ENCODE peak calls at places on chromosomes 16 and 17, in four cellular contexts. C is aorta, Q is esophagus squamous epithelium, S is PC-9. M is an unnamed sample.

GRCh38 chr17:45050680-45051059 is 762 bp downstream of the DCAKD start:
- DNase-seq in C (no peak), Q (no peak), S (no peak), M (no peak)

GRCh38 chr16:51839697-51840462 is 688.8 kb upstream of the SALL1 start:
- DNase-seq in C (no peak), Q (no peak), S (peak; percentile 35), M (no peak)

GRCh38 chr17:66673668-66674276 is 161.1 kb upstream of the CACNG5 start:
- DNase-seq in C (no peak), Q (no peak), S (peak; percentile 87), M (no peak)

GRCh38 chr16:57612494-57612893 is 15.9 kb upstream of the ADGRG1 start:
- DNase-seq in C (no peak), Q (no peak), S (no peak), M (no peak)

GRCh38 chr16:11063432-11064201 is 119.3 kb downstream of the CLEC16A start:
- DNase-seq in C (no peak), Q (no peak), S (no peak), M (no peak)

GRCh38 chr16:46748775-46749705 is 896 bp upstream of the MYLK3 start:
- DNase-seq in C (no peak), Q (no peak), S (no peak), M (peak; percentile 75)

GRCh38 chr17:652310-652709 is 62.3 kb downstream of the VPS53 start:
- DNase-seq in C (peak; percentile 84), Q (no peak), S (no peak), M (peak; percentile 90)

GRCh38 chr16:47947741-47948140 is 208.1 kb downstream of the ABCC12 start:
- DNase-seq in C (no peak), Q (no peak), S (no peak), M (no peak)

GRCh38 chr17:18965530-18966236 is 13.7 kb downstream of the SLC5A10 start:
- DNase-seq in C (no peak), Q (no peak), S (no peak), M (no peak)

GRCh38 chr17:27241346-27241946 is 52.5 kb upstream of the WSB1 start:
- DNase-seq in C (no peak), Q (no peak), S (peak; percentile 99), M (no peak)

GRCh38 chr16:15650698-15651161 is 685 bp downstream of the NDE1 start:
- DNase-seq in C (no peak), Q (no peak), S (no peak), M (peak; percentile 62)

GRCh38 chr16:31455601-31456314 is 3.5 kb upstream of the ARMC5 start:
- DNase-seq in C (no peak), Q (no peak), S (no peak), M (peak; percentile 48)

GRCh38 chr16:89707695-89708094 is 6.2 kb upstream of the SPATA2L start:
- DNase-seq in C (no peak), Q (no peak), S (no peak), M (no peak)

GRCh38 chr16:72794319-72794718 is 253.6 kb downstream of the ZFHX3 start:
- DNase-seq in C (no peak), Q (no peak), S (no peak), M (peak; percentile 63)

GRCh38 chr17:82483204-82483660 is 24.7 kb downstream of the NARF start:
- DNase-seq in C (no peak), Q (no peak), S (no peak), M (no peak)

GRCh38 chr17:48613862-48614694 is 1.0 kb downstream of the HOXB8 start:
- DNase-seq in C (no peak), Q (no peak), S (no peak), M (no peak)

GRCh38 chr16:67280090-67281015 is 1.0 kb downstream of the PLEKHG4 start:
- DNase-seq in C (no peak), Q (no peak), S (no peak), M (no peak)
- H3K4me3 ChIP-seq in C (no peak overlapping the region), Q (no peak overlapping the region), S (peak overlapping the region; percentile 75), M (no peak overlapping the region)

GRCh38 chr16:1639840-1640239 is 27.7 kb downstream of the CRAMP1 start:
- DNase-seq in C (no peak), Q (no peak), S (no peak), M (no peak)

GRCh38 chr16:1640261-1640956 is 28.2 kb downstream of the CRAMP1 start:
- DNase-seq in C (no peak), Q (no peak), S (no peak), M (no peak)

GRCh38 chr16:1642753-1643152 is 30.6 kb downstream of the CRAMP1 start:
- DNase-seq in C (no peak), Q (no peak), S (no peak), M (no peak)

GRCh38 chr16:1642148-1642547 is 30.0 kb downstream of the CRAMP1 start:
- DNase-seq in C (no peak), Q (no peak), S (no peak), M (peak; percentile 93)

GRCh38 chr16:1641261-1641660 is 29.1 kb downstream of the CRAMP1 start:
- DNase-seq in C (no peak), Q (no peak), S (no peak), M (no peak)
- H3K4me1 ChIP-seq in C (no peaks in the 10 kb centered on the region), Q (no peaks in the 10 kb centered on the region), S (peaks cover 12% of the 10 kb centered on the region), M (peaks cover 34% of the 10 kb centered on the region)

GRCh38 chr16:24854607-24855171 is 8.9 kb downstream of the SLC5A11 start:
- DNase-seq in C (no peak), Q (no peak), S (no peak), M (no peak)

GRCh38 chr16:24855678-24856077 is 9.9 kb downstream of the SLC5A11 start:
- DNase-seq in C (no peak), Q (no peak), S (no peak), M (no peak)

GRCh38 chr16:24852281-24852721 is 6.5 kb downstream of the SLC5A11 start:
- DNase-seq in C (no peak), Q (no peak), S (no peak), M (no peak)

GRCh38 chr16:24853169-24853824 is 7.5 kb downstream of the SLC5A11 start:
- DNase-seq in C (no peak), Q (no peak), S (no peak), M (no peak)

GRCh38 chr16:24853830-24854229 is 8.1 kb downstream of the SLC5A11 start:
- DNase-seq in C (no peak), Q (no peak), S (no peak), M (no peak)
- H3K4me3 ChIP-seq in C (no peak overlapping the region), Q (no peak overlapping the region), S (no peak overlapping the region), M (no peak overlapping the region)

DNA sequence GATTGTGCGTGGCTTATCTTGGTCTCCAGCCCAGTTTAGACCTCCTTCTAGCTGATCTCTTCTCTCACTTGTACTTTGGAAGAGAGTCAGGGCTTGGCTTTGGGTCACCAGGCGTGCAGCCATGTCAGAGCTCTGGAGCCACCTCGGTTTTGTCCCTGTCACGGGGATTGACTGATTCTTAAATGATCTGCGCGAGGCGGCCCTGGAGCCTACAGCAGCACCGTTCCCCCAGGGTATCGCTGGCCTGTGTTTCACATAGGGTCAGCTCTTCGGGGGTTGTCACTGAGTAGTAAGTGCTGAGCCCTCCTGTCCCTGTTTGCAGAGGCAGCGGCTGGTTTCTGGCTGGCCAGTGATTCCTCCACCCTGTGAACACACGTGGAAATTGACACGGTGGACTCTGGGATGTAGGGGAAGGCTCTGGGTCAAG is 209.8 kb upstream of the CHMP6 start:
- DNase-seq in C (peak; percentile 32), Q (no peak), S (no peak), M (no peak)
- H3K4me1 ChIP-seq in C (no peaks in the 10 kb centered on the region), Q (peaks cover 10% of the 10 kb centered on the region), S (peaks cover 6% of the 10 kb centered on the region), M (peaks cover 39% of the 10 kb centered on the region)